ENCODE peak calls at places on chromosomes 7 and 10, in four cellular contexts. Y is OCI-LY7, P is bronchial epithelial cell, I is dorsolateral prefrontal cortex. F is an unnamed sample.

GRCh38 chr10:33253411-33253810 is 81.1 kb downstream of the NRP1 start:
- DNase-seq in P (no peak), I (no peak), Y (no peak), F (no peak)

GRCh38 chr10:62689712-62690111 is 114.8 kb upstream of the ADO start:
- DNase-seq in P (no peak), I (no peak), Y (peak; percentile 65), F (no peak)

GRCh38 chr10:71217266-71218045 is 5.1 kb downstream of the UNC5B start:
- DNase-seq in Y (no peak), I (no peak), P (peak; percentile 34), F (no peak)

GRCh38 chr7:67022501-67022900 is 25.9 kb downstream of the TYW1 start:
- DNase-seq in P (no peak), I (no peak), Y (no peak), F (no peak)

GRCh38 chr10:48820231-48820630 is 119.4 kb downstream of the LRRC18 start:
- DNase-seq in Y (no peak), P (no peak), I (no peak), F (no peak)

GRCh38 chr10:6694447-6695155 is 114.5 kb upstream of the PRKCQ start:
- DNase-seq in I (no peak), P (peak; percentile 33), Y (no peak), F (no peak)

GRCh38 chr10:42938351-42938750 is 138.5 kb upstream of the RET start:
- DNase-seq in I (no peak), Y (no peak), P (no peak), F (no peak)

GRCh38 chr7:919114-919442 is 35.4 kb downstream of the ADAP1 start:
- DNase-seq in I (peak; percentile 17), P (no peak), Y (no peak), F (no peak)

GRCh38 chr7:36820527-36821170 is 96.4 kb upstream of the AOAH start:
- DNase-seq in Y (no peak), P (peak; percentile 94), I (no peak), F (no peak)

GRCh38 chr7:105577251-105577650 is 4.0 kb downstream of the EFCAB10 start:
- DNase-seq in Y (no peak), P (no peak), I (no peak), F (no peak)

GRCh38 chr7:105581066-105581811 is at the start of gene EFCAB10:
- DNase-seq in Y (no peak), P (peak; percentile 59), I (peak; percentile 76), F (no peak)

GRCh38 chr7:105583061-105583460 is 1.8 kb upstream of the EFCAB10 start:
- DNase-seq in Y (no peak), P (no peak), I (no peak), F (no peak)

GRCh38 chr7:105578496-105578895 is 2.8 kb downstream of the EFCAB10 start:
- DNase-seq in P (no peak), I (no peak), Y (no peak), F (no peak)

DNA sequence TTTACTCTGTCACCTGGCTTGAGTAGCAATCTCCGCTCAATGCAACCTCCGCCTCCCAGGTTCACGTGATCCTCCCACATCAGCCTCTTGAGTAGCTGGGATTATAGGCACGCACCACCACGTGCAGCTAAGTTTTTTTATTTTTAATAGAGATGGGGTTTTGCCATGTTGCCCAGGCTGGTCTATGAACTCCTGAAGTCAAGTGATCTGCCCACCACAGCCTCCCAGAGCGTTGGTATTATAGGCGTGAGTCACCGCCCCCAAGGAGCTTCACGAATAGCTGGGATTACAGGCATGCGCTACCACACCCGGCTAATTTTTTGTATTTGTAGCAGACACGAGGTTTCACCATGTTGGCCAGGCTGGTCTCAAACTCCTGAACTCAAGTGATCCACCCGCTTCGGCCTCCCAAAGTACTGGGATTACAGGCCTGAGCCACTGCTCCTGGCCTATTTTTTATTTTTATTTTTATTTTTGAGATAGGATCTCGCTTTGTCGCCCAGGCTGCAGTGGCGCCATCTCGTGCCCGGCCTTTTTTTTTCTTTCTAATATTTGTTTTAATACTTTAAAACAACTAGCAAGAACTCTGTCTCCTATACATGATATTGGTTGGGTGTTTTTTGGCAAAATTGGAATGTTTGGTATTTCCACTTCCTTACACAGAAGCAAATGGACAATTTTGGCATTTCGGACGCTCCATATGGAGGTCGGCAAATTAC is 1.1 kb downstream of the EFCAB10 start:
- DNase-seq in I (no peak), P (no peak), Y (no peak), F (no peak)
- TF ChIP-seq CTCF in I (no peak), P (no peak), Y (no peak), F (no peak)

GRCh38 chr7:2660359-2661095 is 27.5 kb upstream of the AMZ1 start:
- DNase-seq in Y (no peak), P (no peak), I (no peak), F (no peak)
- TF ChIP-seq CTCF in Y (peak; percentile 71), P (peak; percentile 15), I (no peak), F (peak; percentile 51)

GRCh38 chr7:49486974-49487919 is 286.2 kb upstream of the VWC2 start:
- DNase-seq in Y (peak; percentile 18), P (no peak), I (no peak), F (no peak)

GRCh38 chr7:49479936-49480544 is 293.4 kb upstream of the VWC2 start:
- DNase-seq in I (no peak), P (no peak), Y (peak; percentile 32), F (no peak)

GRCh38 chr7:49479421-49479820 is 294.0 kb upstream of the VWC2 start:
- DNase-seq in P (no peak), Y (no peak), I (no peak), F (no peak)

GRCh38 chr7:49488573-49488972 is 284.9 kb upstream of the VWC2 start:
- DNase-seq in P (no peak), I (no peak), Y (no peak), F (no peak)

DNA sequence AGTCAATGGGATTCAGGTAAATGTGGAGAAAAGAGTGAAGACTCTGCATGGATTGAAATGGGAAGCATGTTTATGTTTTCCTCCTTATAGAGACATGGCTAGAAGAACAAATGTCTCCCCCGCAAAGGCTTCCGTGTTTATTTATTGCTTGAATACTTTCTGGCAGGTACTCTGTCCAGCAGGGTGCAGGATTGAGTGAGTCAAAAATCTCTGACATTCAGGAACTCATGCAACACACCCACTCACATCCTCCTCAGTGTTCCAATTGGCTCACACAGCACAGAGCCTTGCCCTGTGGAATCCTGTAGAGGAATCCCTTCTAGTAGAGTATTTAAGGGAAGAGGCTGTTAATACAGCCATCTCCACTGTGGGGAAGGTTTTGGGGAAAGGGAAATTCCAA is 290.3 kb upstream of the VWC2 start:
- DNase-seq in Y (peak; percentile 15), I (no peak), P (no peak), F (peak; percentile 42)
- TF ChIP-seq CTCF in Y (peak; percentile 63), I (no peak), P (no peak), F (peak; percentile 22)

GRCh38 chr7:55189447-55189760 is 170.6 kb downstream of the EGFR start:
- DNase-seq in I (no peak), P (no peak), Y (no peak), F (no peak)
- TF ChIP-seq CTCF in I (no peak), P (no peak), Y (no peak), F (no peak)

DNA sequence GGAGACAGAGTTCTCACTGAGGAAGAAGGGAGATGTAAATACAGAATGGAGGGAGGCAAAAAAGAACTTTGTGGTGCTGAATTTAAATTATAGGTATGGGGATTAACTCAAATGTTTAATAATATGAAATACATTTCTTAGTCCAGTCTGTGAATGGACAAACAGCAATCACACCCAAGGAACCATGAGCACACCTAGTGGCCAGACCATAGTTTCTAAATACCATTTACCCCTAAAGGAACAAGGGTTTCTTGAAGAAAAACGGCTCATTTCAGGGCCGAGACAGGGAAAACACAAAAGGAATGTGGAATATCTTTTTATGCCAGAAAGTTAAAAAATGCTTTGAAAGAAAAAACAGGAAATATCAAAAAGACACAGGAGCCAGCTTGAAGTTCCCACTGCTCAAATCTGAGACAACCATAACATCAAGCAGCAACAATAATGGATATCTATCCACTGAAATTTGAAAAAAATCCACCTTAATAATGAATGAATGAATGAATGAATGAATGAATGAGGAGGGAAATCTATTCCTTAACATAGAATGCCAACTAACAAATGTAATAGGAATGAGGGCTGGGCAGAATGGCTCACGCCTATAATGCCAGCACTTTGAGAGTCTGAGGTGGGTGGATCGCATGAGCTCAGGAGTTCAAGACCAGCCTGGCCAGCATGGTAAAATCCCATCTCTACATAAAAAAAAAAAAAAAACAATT is 8.6 kb downstream of the IPMK start:
- DNase-seq in P (no peak), Y (no peak), I (no peak), F (no peak)
- TF ChIP-seq CTCF in P (peak; percentile 10), Y (peak; percentile 66), I (no peak), F (no peak)

GRCh38 chr7:155956977-155957376 is 144.7 kb upstream of the SHH start:
- DNase-seq in I (no peak), P (no peak), Y (no peak), F (no peak)

GRCh38 chr7:155953781-155954549 is 141.7 kb upstream of the SHH start:
- DNase-seq in P (no peak), I (no peak), Y (no peak), F (no peak)

GRCh38 chr7:155954550-155955366 is 142.5 kb upstream of the SHH start:
- DNase-seq in P (no peak), I (no peak), Y (no peak), F (no peak)

GRCh38 chr7:155953501-155953778 is 141.2 kb upstream of the SHH start:
- DNase-seq in Y (no peak), P (no peak), I (no peak), F (no peak)

GRCh38 chr7:155955367-155955635 is 143.0 kb upstream of the SHH start:
- DNase-seq in I (no peak), P (no peak), Y (no peak), F (no peak)
- TF ChIP-seq CTCF in I (no peak), P (no peak), Y (no peak), F (no peak)

DNA sequence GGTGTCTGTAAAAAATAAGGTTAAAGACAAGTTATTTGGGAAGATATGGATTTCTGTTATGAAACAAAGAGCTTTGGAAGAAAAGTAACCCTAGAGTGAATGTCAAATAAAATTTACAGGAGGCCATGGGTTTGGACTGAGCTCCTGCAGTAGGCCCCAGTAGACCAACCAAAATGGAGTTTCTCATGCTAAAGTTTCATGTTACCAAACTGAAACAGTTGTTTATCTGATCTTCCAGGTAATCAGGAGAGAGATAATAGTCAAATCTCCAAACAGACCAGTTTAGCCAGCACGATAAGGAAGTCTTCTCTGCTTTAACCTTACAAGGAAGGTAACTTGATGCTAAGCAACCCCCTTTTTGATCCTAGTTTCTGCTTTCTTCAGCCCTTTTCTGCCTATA is 60.7 kb upstream of the ICA1 start:
- DNase-seq in I (no peak), Y (no peak), P (no peak), F (no peak)
- TF ChIP-seq CTCF in I (no peak), Y (no peak), P (no peak), F (no peak)